ENCODE peak calls at places on chromosomes 5 and 9, in four cellular contexts. V is myocyte, E is GM23248, W is NCI-H2081. S is an unnamed sample.

GRCh38 chr5:131679911-131680310 is 44.9 kb upstream of the RAPGEF6 start:
- DNase-seq in V (peak; percentile 42), E (peak; percentile 82), W (no peak), S (peak; percentile 91)

GRCh38 chr5:52884453-52884852 is 96.7 kb downstream of the ITGA1 start:
- DNase-seq in V (no peak), E (no peak), W (no peak), S (no peak)

GRCh38 chr5:7218146-7218545 is 177.8 kb upstream of the ADCY2 start:
- DNase-seq in V (no peak), E (no peak), W (no peak), S (no peak)

GRCh38 chr9:118618091-118618490 is 751.1 kb downstream of the BRINP1 start:
- DNase-seq in V (no peak), E (peak; percentile 29), W (no peak), S (peak; percentile 32)

GRCh38 chr9:136527721-136528710 is 17.8 kb downstream of the NOTCH1 start:
- DNase-seq in V (peak; percentile 32), E (peak; percentile 60), W (peak; percentile 62), S (no peak)

GRCh38 chr5:5293029-5293428 is 129.4 kb upstream of the ICE1 start:
- DNase-seq in V (no peak), E (no peak), W (no peak), S (no peak)

GRCh38 chr5:1641560-1642166 is 117.9 kb upstream of the LPCAT1 start:
- DNase-seq in V (peak; percentile 89), E (peak; percentile 96), W (peak; percentile 96), S (peak; percentile 86)

GRCh38 chr5:132237141-132237540 is 9.5 kb upstream of the P4HA2 start:
- DNase-seq in V (peak; percentile 97), E (peak; percentile 49), W (no peak), S (no peak)

GRCh38 chr9:15357050-15357653 is 50.1 kb upstream of the TTC39B start:
- DNase-seq in V (peak; percentile 18), E (no peak), W (peak; percentile 7), S (no peak)

GRCh38 chr9:5013379-5013778 is 28.3 kb downstream of the JAK2 start:
- DNase-seq in V (no peak), E (no peak), W (no peak), S (peak; percentile 27)

GRCh38 chr9:108245331-108245730 is 610.5 kb downstream of the ACTL7B start:
- DNase-seq in V (no peak), E (no peak), W (no peak), S (no peak)

S was measured in fibroblast of mammary gland.